ENCODE peak calls at places on chromosomes 13 and 19, in eight cellular contexts. M is dorsolateral prefrontal cortex, O is neural crest cell, Q is GM12864, W is tibial nerve, K is fibroblast of pulmonary artery, E is fibroblast of lung, F is retinal pigment epithelial cell. D is an unnamed sample.
A peak's percentile ranks its signal among the peaks of the same experiment; 100 is the strongest.

GRCh38 chr19:34096020-34096915 is 76.0 kb upstream of the LSM14A start:
- DNase-seq in M (no peak), O (no peak), Q (peak; percentile 4), W (no peak), K (peak; percentile 73), E (peak; percentile 33), F (peak; percentile 50), D (no peak)

GRCh38 chr13:26051231-26052135 is at the start of gene SHISA2:
- DNase-seq in M (peak; percentile 64), O (peak; percentile 30), Q (no peak), W (no peak), K (peak; percentile 57), E (peak; percentile 67), F (no peak), D (peak; percentile 88)

GRCh38 chr19:37519890-37520289 is 13.2 kb downstream of the ZNF793 start:
- DNase-seq in M (no peak), O (no peak), Q (no peak), W (no peak), K (peak; percentile 22), E (peak; percentile 68), F (peak; percentile 2), D (peak; percentile 54)

GRCh38 chr19:35404879-35405622 is 34.2 kb downstream of the GPR42 start:
- DNase-seq in M (no peak), O (no peak), Q (peak; percentile 79), W (no peak), K (peak; percentile 90), E (peak; percentile 85), F (peak; percentile 43), D (no peak)

GRCh38 chr13:23889598-23890224 is 511 bp upstream of the MIPEP start:
- DNase-seq in M (no peak), O (no peak), Q (no peak), W (no peak), K (no peak), E (peak; percentile 20), F (peak; percentile 45), D (no peak)

GRCh38 chr19:46787331-46788100 is 878 bp downstream of the SLC1A5 start:
- DNase-seq in M (peak; percentile 41), O (peak; percentile 52), Q (no peak), W (peak; percentile 53), K (peak; percentile 79), E (peak; percentile 63), F (no peak), D (peak; percentile 87)

GRCh38 chr19:850221-850978 is 1.7 kb upstream of the ELANE start:
- DNase-seq in M (no peak), O (no peak), Q (no peak), W (peak; percentile 94), K (peak; percentile 98), E (peak; percentile 59), F (no peak), D (peak; percentile 97)

GRCh38 chr13:25233861-25234260 is 53.4 kb downstream of the MTMR6 start:
- DNase-seq in M (no peak), O (no peak), Q (no peak), W (no peak), K (no peak), E (no peak), F (no peak), D (no peak)

GRCh38 chr19:45443462-45444317 is 20.0 kb upstream of the ERCC1 start:
- DNase-seq in M (peak; percentile 83), O (peak; percentile 77), Q (no peak), W (peak; percentile 94), K (peak; percentile 93), E (peak; percentile 78), F (no peak), D (peak; percentile 97)

GRCh38 chr13:113835461-113836274 is 28.2 kb downstream of the GAS6 start:
- DNase-seq in M (no peak), O (no peak), Q (no peak), W (no peak), K (peak; percentile 44), E (peak; percentile 74), F (no peak), D (no peak)

GRCh38 chr13:97280478-97280877 is 58.3 kb downstream of the MBNL2 start:
- DNase-seq in M (no peak), O (no peak), Q (no peak), W (no peak), K (no peak), E (peak; percentile 52), F (no peak), D (no peak)

GRCh38 chr19:6425732-6426686 is 1.4 kb upstream of the KHSRP start:
- DNase-seq in M (no peak), O (no peak), Q (no peak), W (no peak), K (no peak), E (no peak), F (no peak), D (no peak)

GRCh38 chr19:28414748-28415147 is 798.2 kb downstream of the UQCRFS1 start:
- DNase-seq in M (no peak), O (no peak), Q (no peak), W (no peak), K (no peak), E (no peak), F (no peak), D (no peak)

GRCh38 chr13:23707674-23708073 is 137.5 kb downstream of the TNFRSF19 start:
- DNase-seq in M (no peak), O (no peak), Q (no peak), W (no peak), K (peak; percentile 64), E (no peak), F (no peak), D (no peak)

GRCh38 chr19:1852294-1852646 is 4.0 kb upstream of the REXO1 start:
- DNase-seq in M (no peak), O (no peak), Q (no peak), W (no peak), K (no peak), E (no peak), F (no peak), D (no peak)

GRCh38 chr19:6719992-6720368 is 470 bp downstream of the C3 start:
- DNase-seq in M (no peak), O (no peak), Q (no peak), W (no peak), K (no peak), E (no peak), F (no peak), D (no peak)

GRCh38 chr19:4058696-4059492 is 7.8 kb downstream of the ZBTB7A start:
- DNase-seq in M (peak; percentile 83), O (no peak), Q (no peak), W (no peak), K (no peak), E (no peak), F (no peak), D (no peak)

GRCh38 chr13:112061367-112062046 is 5.4 kb upstream of the SOX1 start:
- DNase-seq in M (no peak), O (no peak), Q (no peak), W (no peak), K (no peak), E (no peak), F (no peak), D (no peak)

GRCh38 chr13:112063807-112064206 is 3.1 kb upstream of the SOX1 start:
- DNase-seq in M (no peak), O (no peak), Q (no peak), W (no peak), K (no peak), E (no peak), F (no peak), D (no peak)

GRCh38 chr13:112062047-112062618 is 4.8 kb upstream of the SOX1 start:
- DNase-seq in M (no peak), O (no peak), Q (no peak), W (no peak), K (no peak), E (no peak), F (no peak), D (no peak)

GRCh38 chr13:112063309-112063626 is 3.7 kb upstream of the SOX1 start:
- DNase-seq in M (no peak), O (no peak), Q (no peak), W (no peak), K (no peak), E (no peak), F (no peak), D (no peak)

DNA sequence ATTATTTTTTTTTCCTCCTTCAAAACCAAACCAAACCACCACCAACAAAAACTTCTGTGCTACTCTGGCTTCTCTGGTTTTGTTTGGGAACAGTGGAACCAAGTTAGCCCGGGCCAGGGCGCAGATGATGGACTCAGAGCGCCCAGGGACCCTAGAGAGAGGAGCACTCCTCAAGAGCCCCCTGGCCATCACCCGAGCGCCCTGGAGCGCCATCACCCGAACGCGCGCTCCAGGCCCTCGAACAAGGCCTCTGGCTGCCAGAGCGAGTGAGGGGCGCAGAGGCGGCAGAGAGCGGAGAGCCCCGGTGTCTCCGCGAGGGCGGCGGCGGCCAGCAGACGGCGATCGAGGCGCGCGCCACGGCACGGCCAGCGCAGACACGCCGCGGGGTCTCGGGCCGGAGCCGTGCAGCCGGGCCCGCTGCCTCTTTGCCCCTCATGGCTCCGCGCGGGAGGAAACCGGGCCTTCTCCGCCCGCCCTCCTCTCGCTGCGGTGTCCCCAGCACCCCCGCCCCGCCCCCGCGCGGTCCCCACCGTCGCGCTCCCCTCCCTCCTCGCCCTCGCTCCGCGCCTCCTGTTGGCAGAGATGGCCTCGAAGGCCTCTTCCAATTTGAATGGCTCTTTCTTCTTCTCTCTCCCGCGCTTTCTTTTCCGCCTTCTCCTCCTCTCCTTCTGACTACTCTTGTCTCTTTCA is 4.2 kb upstream of the SOX1 start:
- DNase-seq in M (no peak), O (peak; percentile 69), Q (no peak), W (no peak), K (no peak), E (no peak), F (no peak), D (no peak)
- TF ChIP-seq CTCF in M (peak; percentile 32), O (peak; percentile 73), Q (no peak), W (no peak), K (no peak), E (no peak), F (no peak), D (peak; percentile 30)

GRCh38 chr13:92967923-92968322 is 258.7 kb upstream of the GPC6 start:
- DNase-seq in M (no peak), O (no peak), Q (no peak), W (no peak), K (peak; percentile 23), E (peak; percentile 8), F (no peak), D (no peak)
- TF ChIP-seq CTCF in M (no peak), O (no peak), Q (no peak), W (no peak), K (peak; percentile 15), E (no peak), F (no peak), D (peak; percentile 52)

GRCh38 chr19:5086725-5087439 is 118.0 kb downstream of the KDM4B start:
- DNase-seq in M (no peak), O (no peak), Q (no peak), W (no peak), K (no peak), E (no peak), F (no peak), D (no peak)
- TF ChIP-seq CTCF in M (no peak), O (no peak), Q (no peak), W (no peak), K (no peak), E (no peak), F (no peak), D (no peak)

DNA sequence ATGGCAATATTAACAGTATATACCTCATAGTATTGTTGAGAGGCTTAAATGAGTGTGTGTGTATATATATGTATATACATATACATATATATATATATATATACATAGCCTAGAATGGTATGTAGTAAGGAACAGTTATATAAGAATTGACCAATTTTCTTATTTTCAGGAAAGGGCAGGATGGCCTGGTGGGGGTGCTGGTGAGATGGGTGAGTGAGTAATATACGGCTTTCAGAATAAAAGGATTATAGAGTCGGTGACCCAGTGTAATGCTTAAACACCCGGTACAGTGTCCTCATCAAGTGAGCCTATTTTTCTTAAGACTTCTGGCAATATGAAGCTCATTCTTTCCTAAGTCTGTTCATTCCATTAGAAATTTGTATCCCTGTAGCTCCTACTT is 11.7 kb upstream of the FAM216B start:
- DNase-seq in M (no peak), O (no peak), Q (no peak), W (no peak), K (no peak), E (no peak), F (no peak), D (no peak)
- TF ChIP-seq CTCF in M (no peak), O (no peak), Q (no peak), W (no peak), K (no peak), E (no peak), F (peak; percentile 60), D (no peak)

D was measured in osteocyte.